ENCODE peak calls at places on chromosomes 3 and 15, in four cellular contexts. E, P, G and I are unnamed samples.
A peak's percentile ranks its signal among the peaks of the same experiment; 100 is the strongest.

GRCh38 chr15:100733088-100733487 is 130.7 kb downstream of the ASB7 start:
- DNase-seq in E (no peak), P (no peak), G (no peak), I (no peak)

GRCh38 chr15:58453931-58454793 is 22.4 kb downstream of the LIPC start:
- DNase-seq in E (no peak), P (no peak), G (no peak), I (no peak)

GRCh38 chr3:124230432-124230831 is 238.5 kb upstream of the ROPN1 start:
- DNase-seq in E (no peak), P (no peak), G (no peak), I (no peak)

GRCh38 chr15:83185561-83185960 is 22.1 kb downstream of the HDGFL3 start:
- DNase-seq in E (no peak), P (no peak), G (no peak), I (no peak)

GRCh38 chr3:127800508-127800907 is 21.8 kb downstream of the MGLL start:
- DNase-seq in E (no peak), P (no peak), G (no peak), I (no peak)

GRCh38 chr3:177410734-177411133 is 213.5 kb upstream of the TBL1XR1 start:
- DNase-seq in E (peak; percentile 28), P (no peak), G (no peak), I (no peak)

GRCh38 chr3:58072046-58072445 is 63.8 kb downstream of the FLNB start:
- DNase-seq in E (no peak), P (no peak), G (no peak), I (no peak)

GRCh38 chr15:101651753-101652097 is 456 bp downstream of the TM2D3 start:
- DNase-seq in E (no peak), P (peak; percentile 13), G (peak; percentile 66), I (no peak)

GRCh38 chr15:64902863-64903262 is 8.8 kb upstream of the ANKDD1A start:
- DNase-seq in E (no peak), P (no peak), G (no peak), I (no peak)

GRCh38 chr3:180656406-180656805 is 22.9 kb downstream of the CCDC39 start:
- DNase-seq in E (no peak), P (no peak), G (no peak), I (no peak)

GRCh38 chr15:56868251-56868650 is 50.2 kb upstream of the TCF12 start:
- DNase-seq in E (no peak), P (peak; percentile 81), G (no peak), I (no peak)

GRCh38 chr3:66938338-66938963 is 59.7 kb upstream of the KBTBD8 start:
- DNase-seq in E (peak; percentile 39), P (peak; percentile 67), G (peak; percentile 5), I (no peak)

GRCh38 chr15:57060799-57061198 is 142.4 kb downstream of the TCF12 start:
- DNase-seq in E (no peak), P (no peak), G (peak; percentile 46), I (no peak)

GRCh38 chr15:34900748-34901147 is 68.8 kb downstream of the AQR start:
- DNase-seq in E (no peak), P (no peak), G (no peak), I (no peak)

GRCh38 chr3:128133273-128133883 is 9.8 kb upstream of the RUVBL1 start:
- DNase-seq in E (peak; percentile 81), P (peak; percentile 69), G (no peak), I (no peak)

GRCh38 chr3:189985938-189986337 is 134.8 kb downstream of the P3H2 start:
- DNase-seq in E (no peak), P (no peak), G (no peak), I (no peak)

GRCh38 chr3:6679510-6679909 is 181.4 kb upstream of the GRM7 start:
- DNase-seq in E (no peak), P (no peak), G (no peak), I (no peak)

GRCh38 chr3:188848947-188849346 is 322.8 kb upstream of the TPRG1 start:
- DNase-seq in E (no peak), P (no peak), G (no peak), I (no peak)

GRCh38 chr3:38578551-38578950 is 70.9 kb downstream of the SCN5A start:
- DNase-seq in E (no peak), P (no peak), G (no peak), I (no peak)

GRCh38 chr3:157104928-157105652 is 54.9 kb downstream of the CCNL1 start:
- DNase-seq in E (no peak), P (no peak), G (no peak), I (no peak)

GRCh38 chr3:178669046-178669445 is 132.8 kb downstream of the KCNMB2 start:
- DNase-seq in E (no peak), P (no peak), G (no peak), I (no peak)

GRCh38 chr3:39022275-39022630 is 29.5 kb downstream of the SCN11A start:
- DNase-seq in E (no peak), P (no peak), G (no peak), I (no peak)

GRCh38 chr3:184381261-184382224 is 1.7 kb downstream of the CHRD start:
- DNase-seq in E (peak; percentile 37), P (no peak), G (no peak), I (no peak)

GRCh38 chr3:159619341-159619885 is 369.2 kb upstream of the IL12A start:
- DNase-seq in E (no peak), P (peak; percentile 41), G (no peak), I (no peak)

GRCh38 chr3:180306691-180307090 is 270.0 kb upstream of the PEX5L start:
- DNase-seq in E (no peak), P (peak; percentile 3), G (peak; percentile 45), I (no peak)

GRCh38 chr3:132911741-132912415 is 126.3 kb upstream of the TMEM108 start:
- DNase-seq in E (no peak), P (no peak), G (no peak), I (no peak)

GRCh38 chr3:55556622-55557531 is 69.8 kb upstream of the WNT5A start:
- DNase-seq in E (no peak), P (no peak), G (no peak), I (no peak)

GRCh38 chr3:14836049-14836468 is 17.3 kb downstream of the FGD5 start:
- DNase-seq in E (no peak), P (no peak), G (no peak), I (no peak)

GRCh38 chr3:169658311-169658931 is 5.1 kb downstream of the MECOM start:
- DNase-seq in E (no peak), P (no peak), G (no peak), I (no peak)

GRCh38 chr3:161337311-161337710 is 34.0 kb downstream of the SPTSSB start:
- DNase-seq in E (no peak), P (no peak), G (no peak), I (no peak)

GRCh38 chr15:75577401-75578205 is 1.5 kb downstream of the PTPN9 start:
- DNase-seq in E (no peak), P (no peak), G (peak; percentile 36), I (no peak)

GRCh38 chr15:47473857-47474256 is 243.4 kb upstream of the SEMA6D start:
- DNase-seq in E (no peak), P (no peak), G (no peak), I (no peak)

GRCh38 chr3:53496984-53497383 is 2.6 kb downstream of the CACNA1D start:
- DNase-seq in E (no peak), P (no peak), G (no peak), I (no peak)

GRCh38 chr15:85618956-85619491 is 175.7 kb downstream of the KLHL25 start:
- DNase-seq in E (no peak), P (peak; percentile 77), G (peak; percentile 60), I (no peak)

GRCh38 chr3:14685204-14685603 is 10.3 kb downstream of the C3orf20 start:
- DNase-seq in E (no peak), P (no peak), G (no peak), I (no peak)

GRCh38 chr3:173513123-173513522 is 115.6 kb downstream of the NLGN1 start:
- DNase-seq in E (no peak), P (no peak), G (peak; percentile 3), I (no peak)
- TF ChIP-seq CTCF in E (no peak), P (no peak), G (no peak), I (no peak)

GRCh38 chr3:121496841-121497240 is 48.9 kb downstream of the POLQ start:
- DNase-seq in E (no peak), P (no peak), G (no peak), I (no peak)

GRCh38 chr3:121491683-121492082 is 54.1 kb downstream of the POLQ start:
- DNase-seq in E (no peak), P (no peak), G (no peak), I (no peak)

GRCh38 chr3:121490161-121490560 is 55.6 kb downstream of the POLQ start:
- DNase-seq in E (no peak), P (no peak), G (no peak), I (no peak)

GRCh38 chr3:121488628-121489027 is 57.2 kb downstream of the POLQ start:
- DNase-seq in E (no peak), P (no peak), G (peak; percentile 5), I (no peak)

DNA sequence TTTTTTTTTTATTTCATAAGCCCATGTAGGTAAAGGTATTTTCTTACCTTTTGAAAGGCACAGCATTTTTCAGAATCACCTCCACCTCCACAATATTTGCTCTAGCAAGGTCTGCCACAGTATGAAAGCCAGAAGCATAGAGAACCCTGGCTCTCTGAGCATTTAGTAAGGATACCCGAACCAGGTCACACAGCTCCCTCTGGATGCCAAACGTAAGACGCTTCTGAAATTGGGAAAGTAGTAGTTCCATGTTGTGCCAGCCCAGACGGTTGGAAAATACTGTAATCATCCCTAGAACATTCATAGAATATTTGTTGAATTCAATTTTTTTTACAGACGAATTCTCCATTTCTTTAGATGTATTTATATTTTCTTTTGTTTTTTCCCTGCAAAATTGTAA is 52.4 kb downstream of the POLQ start:
- DNase-seq in E (no peak), P (peak; percentile 10), G (no peak), I (no peak)
- TF ChIP-seq CTCF in E (no peak), P (no peak), G (no peak), I (peak; percentile 0)

GRCh38 chr15:38854506-38854905 is 289.9 kb upstream of the RASGRP1 start:
- DNase-seq in E (no peak), P (no peak), G (no peak), I (no peak)

GRCh38 chr15:38857814-38858213 is 293.2 kb upstream of the RASGRP1 start:
- DNase-seq in E (no peak), P (no peak), G (no peak), I (no peak)

GRCh38 chr15:38859574-38859973 is 295.0 kb upstream of the RASGRP1 start:
- DNase-seq in E (no peak), P (no peak), G (no peak), I (no peak)

DNA sequence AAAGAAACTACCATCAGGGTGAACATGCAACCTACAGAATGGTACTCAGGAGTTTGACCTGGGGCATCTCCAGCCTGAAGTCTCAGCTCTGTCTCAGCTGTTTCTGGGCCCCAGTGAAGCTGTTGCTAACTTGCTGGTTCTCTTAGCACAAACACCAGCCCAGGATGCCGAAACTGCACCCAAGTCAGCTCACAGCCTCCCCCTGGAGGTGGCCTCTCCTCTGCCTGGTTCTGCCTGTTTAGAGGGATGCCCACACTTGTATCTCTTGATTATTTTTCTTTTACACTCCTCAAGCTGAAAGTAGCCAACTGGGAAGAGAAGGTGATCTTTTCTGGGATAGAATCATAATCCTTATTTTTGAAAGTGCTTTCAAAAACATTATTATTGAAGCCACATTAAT is 289.0 kb upstream of the RASGRP1 start:
- DNase-seq in E (peak; percentile 39), P (peak; percentile 35), G (peak; percentile 12), I (no peak)
- TF ChIP-seq CTCF in E (peak; percentile 59), P (peak; percentile 42), G (peak; percentile 5), I (peak; percentile 37)

DNA sequence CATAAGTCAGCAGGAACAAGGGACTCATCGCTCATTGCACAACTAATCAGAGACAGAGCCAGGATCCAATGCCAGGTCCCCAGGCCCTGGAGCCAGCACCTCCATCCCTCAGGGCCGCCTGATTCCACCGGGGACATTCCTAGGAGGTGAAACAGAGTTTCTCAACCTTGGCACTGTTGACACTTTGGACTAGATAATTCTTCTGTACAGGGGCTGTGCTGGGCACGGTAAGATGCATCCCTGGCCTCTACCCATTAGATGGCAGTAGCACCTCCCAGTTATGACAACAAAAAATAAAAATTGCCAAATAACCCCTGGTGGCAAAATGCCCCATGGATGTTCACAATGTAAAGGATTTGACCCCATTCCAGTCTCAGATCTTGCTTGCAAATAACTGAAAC is 127.7 kb downstream of the MTHFS start:
- DNase-seq in E (peak; percentile 25), P (peak; percentile 9), G (peak; percentile 20), I (no peak)
- TF ChIP-seq CTCF in E (peak; percentile 70), P (peak; percentile 50), G (no peak), I (peak; percentile 27)